ENCODE peak calls at places on chromosomes 7 and 10, in four cellular contexts. C, Q, D and Z are unnamed samples.

GRCh38 chr7:1622441-1622840 is 47.6 kb upstream of the ELFN1 start:
- DNase-seq in Q (no peak), D (no peak), C (no peak), Z (no peak)

GRCh38 chr10:29649561-29650551 is 15.1 kb upstream of the SVIL start:
- DNase-seq in C (no peak), Q (no peak), D (no peak), Z (no peak)

GRCh38 chr7:107318523-107319160 is 149.8 kb downstream of the HBP1 start:
- DNase-seq in D (no peak), C (peak), Q (no peak), Z (no peak)

GRCh38 chr10:24842856-24843255 is 109.5 kb downstream of the PRTFDC1 start:
- DNase-seq in D (no peak), Q (no peak), C (no peak), Z (no peak)

GRCh38 chr10:120963587-120964220 is 112.5 kb downstream of the WDR11 start:
- DNase-seq in C (no peak), Q (no peak), D (no peak), Z (no peak)

GRCh38 chr7:151754142-151754590 is 122.7 kb downstream of the PRKAG2 start:
- DNase-seq in D (peak), Q (no peak), C (peak), Z (peak)

GRCh38 chr7:8250547-8250946 is 11.4 kb downstream of the ICA1 start:
- DNase-seq in D (no peak), Q (no peak), C (no peak), Z (no peak)

GRCh38 chr7:102286237-102287081 is at the start of gene SH2B2:
- DNase-seq in D (no peak), Q (no peak), C (peak), Z (peak)

GRCh38 chr10:128173383-128173782 is 47.2 kb upstream of the MKI67 start:
- DNase-seq in C (no peak), D (no peak), Q (no peak), Z (no peak)

GRCh38 chr7:151459726-151460473 is 20.0 kb upstream of the CRYGN start:
- DNase-seq in C (peak), D (no peak), Q (no peak), Z (no peak)

GRCh38 chr10:68171539-68172080 is 60.3 kb downstream of the ATOH7 start:
- DNase-seq in D (no peak), Q (no peak), C (no peak), Z (no peak)

GRCh38 chr7:32062150-32062549 is 8.1 kb downstream of the PDE1C start:
- DNase-seq in Q (no peak), D (no peak), C (peak), Z (peak)

GRCh38 chr7:93006480-93007095 is 111.2 kb downstream of the SAMD9 start:
- DNase-seq in C (peak), D (no peak), Q (no peak), Z (no peak)

GRCh38 chr7:29642494-29643155 is 79.0 kb downstream of the PRR15 start:
- DNase-seq in D (no peak), C (no peak), Q (no peak), Z (no peak)

GRCh38 chr7:1696671-1697498 is 26.8 kb downstream of the ELFN1 start:
- DNase-seq in D (no peak), C (peak), Q (no peak), Z (peak)

GRCh38 chr10:84783909-84784308 is 455.5 kb downstream of the CCSER2 start:
- DNase-seq in C (no peak), D (no peak), Q (no peak), Z (no peak)

GRCh38 chr10:95430231-95430951 is 130.8 kb downstream of the SORBS1 start:
- DNase-seq in Q (peak), C (peak), D (peak), Z (peak)

GRCh38 chr7:43735802-43736603 is 6.7 kb upstream of the COA1 start:
- DNase-seq in D (no peak), Q (peak), C (no peak), Z (no peak)

GRCh38 chr10:29276251-29276850 is 12.5 kb upstream of the LYZL1 start:
- DNase-seq in Q (no peak), C (no peak), D (no peak), Z (no peak)

GRCh38 chr7:84913731-84914130 is 273.1 kb downstream of the SEMA3D start:
- DNase-seq in C (no peak), Q (no peak), D (no peak), Z (no peak)

GRCh38 chr10:89252225-89252585 is 630 bp upstream of the LIPA start:
- DNase-seq in D (no peak), C (no peak), Q (no peak), Z (no peak)

GRCh38 chr10:89256338-89256737 is 4.8 kb upstream of the LIPA start:
- DNase-seq in D (no peak), Q (no peak), C (no peak), Z (no peak)

GRCh38 chr10:89250814-89251416 is 660 bp downstream of the LIPA start:
- DNase-seq in Q (no peak), C (no peak), D (no peak), Z (no peak)

GRCh38 chr10:89249066-89249465 is 2.5 kb downstream of the LIPA start:
- DNase-seq in Q (no peak), D (no peak), C (no peak), Z (no peak)

DNA sequence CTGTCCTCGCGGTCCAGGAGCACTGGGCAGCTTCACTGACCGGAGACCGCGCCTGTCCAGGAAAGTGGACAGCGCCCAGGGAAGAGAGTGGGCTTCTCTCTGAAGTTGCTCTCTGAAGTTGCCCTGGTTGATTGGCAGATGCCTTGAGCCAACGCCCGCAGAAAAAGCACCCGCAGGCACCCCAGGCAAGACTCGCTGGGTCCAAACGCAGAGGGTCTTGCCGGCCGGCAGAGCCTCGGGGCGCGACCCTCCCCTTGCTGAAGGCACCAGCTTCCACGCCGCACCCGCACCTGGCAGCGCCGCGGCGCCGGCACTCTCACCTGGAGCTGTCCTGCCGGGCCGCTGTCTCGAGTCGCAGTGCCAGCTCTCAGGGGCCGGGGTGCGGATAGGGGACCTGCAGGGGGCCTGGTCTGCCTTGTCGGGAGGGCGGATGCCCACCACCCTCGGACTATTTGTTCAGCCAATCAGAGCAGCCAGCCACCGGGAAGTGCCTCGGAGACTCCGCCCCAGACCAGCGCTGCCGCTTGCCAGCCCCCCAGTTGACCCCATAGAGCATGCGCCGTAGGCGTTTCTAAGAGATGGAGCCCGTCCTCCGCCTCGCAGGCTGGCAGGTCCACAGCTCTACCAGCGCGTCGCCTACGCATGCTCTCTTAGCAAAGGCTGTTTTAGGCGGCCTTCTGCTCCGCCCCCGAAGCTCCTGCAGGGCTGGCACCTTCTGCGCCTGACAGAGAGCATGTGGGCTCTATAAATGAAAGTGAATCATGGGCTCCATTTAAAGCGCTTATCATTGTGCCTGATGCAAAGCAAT is at the start of gene LIPA:
- DNase-seq in Q (peak), D (peak), C (no peak), Z (peak)
- TF ChIP-seq POLR2A in Q (peak), D (peak), C (no peak), Z (no peak)

DNA sequence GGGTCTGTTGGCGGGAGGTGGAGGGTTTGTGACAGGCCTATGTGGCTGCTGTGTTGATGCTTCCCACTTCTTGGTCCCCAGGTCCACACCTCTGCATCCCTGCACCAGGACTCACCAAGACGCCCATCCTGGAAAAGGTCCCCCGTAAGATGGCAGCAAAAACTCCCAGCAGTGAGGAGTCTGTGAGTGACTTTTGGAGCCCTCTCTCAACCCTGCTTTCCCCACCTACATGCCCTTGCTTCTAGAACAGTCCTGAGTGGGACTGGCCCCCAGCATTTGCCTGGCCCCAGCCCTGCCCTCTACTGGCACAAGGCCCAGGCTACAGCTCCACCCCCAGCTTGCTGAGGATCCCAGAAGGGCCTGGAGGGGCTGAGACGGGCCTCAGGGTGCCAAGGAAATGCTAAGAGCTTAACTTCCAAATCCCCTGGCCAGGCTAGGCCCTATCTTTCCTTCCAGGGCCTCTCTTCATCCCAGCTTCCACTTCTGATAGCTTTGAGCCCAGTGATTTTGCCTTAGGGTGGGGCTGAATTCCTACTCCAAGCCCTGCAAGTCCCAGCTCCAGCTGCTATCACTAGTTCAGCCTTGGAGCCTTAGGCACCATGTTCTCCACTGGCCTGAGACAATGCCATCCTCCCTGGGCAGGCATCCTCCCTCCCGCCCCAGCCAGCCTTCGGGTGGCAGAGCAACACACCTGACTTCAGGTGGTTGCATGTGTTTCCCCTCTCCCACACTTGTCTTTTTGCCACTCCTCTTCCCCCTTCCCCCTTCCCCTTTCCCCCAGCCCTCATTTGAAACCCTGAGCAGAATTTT is 2.8 kb downstream of the CHAT start:
- DNase-seq in D (no peak), C (peak), Q (no peak), Z (no peak)
- TF ChIP-seq TAF1 in D (no peak), C (no peak), Q (no peak), Z (no peak)

DNA sequence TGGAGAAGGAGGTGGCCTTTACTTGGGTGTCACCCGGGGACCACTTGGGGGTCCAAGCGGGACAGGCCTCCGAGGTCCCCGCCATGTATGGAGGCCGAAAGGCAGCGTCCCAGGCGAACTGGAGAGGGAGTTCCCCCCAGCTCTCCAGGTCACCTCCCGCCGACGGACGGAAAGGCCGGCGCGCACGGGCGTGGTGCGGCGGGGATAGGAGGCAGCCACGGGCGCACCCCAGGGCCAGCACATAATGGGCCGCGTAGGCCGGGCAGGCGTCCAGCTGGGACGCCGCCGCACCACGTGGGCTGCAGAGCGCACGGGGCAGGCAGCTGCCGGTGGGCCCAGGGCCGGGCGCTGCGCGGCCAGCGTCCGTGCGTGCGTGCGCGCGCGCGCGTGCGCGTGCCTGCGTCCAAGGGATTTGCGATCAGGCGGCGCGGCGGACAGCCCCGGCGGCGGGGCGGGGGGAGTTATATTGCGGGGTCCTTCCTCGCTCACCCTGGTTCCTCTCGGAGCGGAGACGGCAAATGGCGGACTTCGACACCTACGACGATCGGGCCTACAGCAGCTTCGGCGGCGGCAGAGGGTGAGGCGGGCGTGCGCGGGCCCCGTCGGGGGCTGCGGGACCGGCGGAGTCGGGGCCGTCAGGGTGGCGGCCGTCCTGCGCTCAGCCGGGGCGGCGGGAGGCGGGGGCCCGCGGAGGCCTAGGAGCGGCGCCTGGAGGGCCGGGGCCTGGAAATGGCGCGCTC is at the start of gene EIF4H:
- DNase-seq in C (peak), Q (peak), D (peak), Z (peak)
- TF ChIP-seq POLR2A in C (peak), Q (peak), D (peak), Z (peak)

GRCh38 chr10:106765355-106765754 is 399.2 kb downstream of the SORCS1 start:
- DNase-seq in D (no peak), Q (no peak), C (no peak), Z (no peak)
- TF ChIP-seq TAF1 in D (no peak), Q (no peak), C (no peak), Z (no peak)

GRCh38 chr10:43362191-43362839 is 9.1 kb upstream of the FXYD4 start:
- DNase-seq in Q (peak), C (no peak), D (peak), Z (peak)
- TF ChIP-seq POLR2A in Q (peak), C (no peak), D (no peak), Z (peak)

GRCh38 chr10:31032515-31033132 is 959 bp upstream of the ZNF438 start:
- DNase-seq in D (no peak), Q (no peak), C (no peak), Z (no peak)

GRCh38 chr10:31030216-31030615 is 1.4 kb downstream of the ZNF438 start:
- DNase-seq in D (no peak), C (no peak), Q (no peak), Z (no peak)

GRCh38 chr10:31030800-31031199 is 865 bp downstream of the ZNF438 start:
- DNase-seq in D (no peak), C (no peak), Q (no peak), Z (no peak)

GRCh38 chr10:31031666-31032514 is at the start of gene ZNF438:
- DNase-seq in C (peak), D (peak), Q (peak), Z (peak)

DNA sequence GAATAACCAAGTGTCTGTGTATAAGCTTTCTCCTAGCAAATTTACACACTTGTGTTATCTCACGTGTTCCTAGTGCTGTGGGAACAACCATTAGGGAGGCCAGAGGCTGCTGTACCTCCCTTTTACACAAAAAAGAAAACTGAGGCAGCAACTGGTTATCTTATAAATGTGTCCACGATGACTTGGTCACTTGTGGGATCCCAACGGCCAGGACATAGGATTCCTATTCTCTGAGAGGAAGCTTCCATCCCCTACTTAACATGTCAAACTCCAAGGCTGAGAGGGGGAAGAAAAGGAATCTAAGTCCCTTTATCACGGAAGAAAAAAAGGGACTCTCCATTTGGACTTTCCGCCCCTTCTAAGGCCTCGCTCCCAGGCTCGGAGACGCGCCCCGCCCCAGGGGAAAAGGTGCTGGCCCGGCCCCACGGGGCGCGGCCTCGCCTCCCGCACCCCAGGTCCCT is 430 bp downstream of the ZNF438 start:
- DNase-seq in D (peak), C (peak), Q (peak), Z (no peak)
- TF ChIP-seq TAF1 in D (peak), C (no peak), Q (no peak), Z (no peak)

GRCh38 chr7:73766556-73767229 is 3.4 kb downstream of the CLDN3 start:
- DNase-seq in C (no peak), D (no peak), Q (no peak), Z (no peak)

GRCh38 chr7:73769481-73770001 is 529 bp downstream of the CLDN3 start:
- DNase-seq in D (no peak), C (no peak), Q (no peak), Z (no peak)

GRCh38 chr7:73770860-73771665 is 993 bp upstream of the CLDN3 start:
- DNase-seq in Q (no peak), C (peak), D (no peak), Z (no peak)

GRCh38 chr7:73768661-73769480 is 1.2 kb downstream of the CLDN3 start:
- DNase-seq in Q (no peak), C (no peak), D (no peak), Z (no peak)

DNA sequence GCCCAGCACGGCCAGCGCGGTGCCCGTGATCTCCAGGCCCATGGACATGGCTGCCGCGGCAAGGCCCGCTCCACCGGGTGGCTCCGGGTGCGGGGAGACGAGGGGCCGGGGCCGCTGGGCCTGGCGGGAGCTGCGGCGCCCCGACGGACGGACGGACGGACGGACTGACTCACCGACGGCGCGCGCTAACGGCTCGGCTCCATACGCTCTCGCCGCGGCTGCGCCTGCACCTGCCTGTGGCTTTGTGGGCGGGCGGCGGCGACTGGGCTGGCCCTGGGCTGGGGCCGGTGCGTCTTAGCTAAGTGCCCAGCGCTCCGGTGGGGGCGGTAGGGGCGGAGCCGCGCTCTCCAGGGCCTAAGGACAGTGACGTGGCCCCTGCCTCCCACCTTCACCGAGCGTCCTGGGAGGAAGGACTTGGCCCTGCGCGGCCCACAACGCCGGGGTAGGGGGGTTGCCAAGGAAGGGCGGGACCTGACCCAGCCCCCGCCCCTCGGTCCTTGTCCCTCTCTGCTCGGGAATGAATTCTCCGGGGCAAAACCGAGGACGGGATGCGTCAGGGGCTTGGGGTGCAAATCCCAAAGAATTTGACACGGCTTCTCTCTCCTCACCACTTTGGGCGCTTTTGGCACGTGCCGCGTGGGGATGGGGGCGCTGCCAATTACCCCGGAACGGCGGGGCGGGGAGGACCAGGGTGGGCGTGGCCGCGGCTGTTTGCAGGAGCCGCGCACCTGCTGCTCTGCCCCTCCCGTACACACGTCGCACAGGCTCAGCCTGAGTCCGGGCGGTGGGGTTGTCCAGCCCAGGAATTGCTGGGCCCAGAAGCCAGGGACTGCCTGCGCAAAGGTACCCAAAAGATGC is at the start of gene CLDN3:
- DNase-seq in Q (no peak), D (no peak), C (peak), Z (no peak)
- TF ChIP-seq POLR2A in Q (no peak), D (no peak), C (no peak), Z (no peak)

GRCh38 chr10:132469197-132469942 is 68.2 kb upstream of the INPP5A start:
- DNase-seq in Q (no peak), D (no peak), C (no peak), Z (no peak)
- TF ChIP-seq TAF1 in Q (no peak), D (no peak), C (no peak), Z (no peak)

DNA sequence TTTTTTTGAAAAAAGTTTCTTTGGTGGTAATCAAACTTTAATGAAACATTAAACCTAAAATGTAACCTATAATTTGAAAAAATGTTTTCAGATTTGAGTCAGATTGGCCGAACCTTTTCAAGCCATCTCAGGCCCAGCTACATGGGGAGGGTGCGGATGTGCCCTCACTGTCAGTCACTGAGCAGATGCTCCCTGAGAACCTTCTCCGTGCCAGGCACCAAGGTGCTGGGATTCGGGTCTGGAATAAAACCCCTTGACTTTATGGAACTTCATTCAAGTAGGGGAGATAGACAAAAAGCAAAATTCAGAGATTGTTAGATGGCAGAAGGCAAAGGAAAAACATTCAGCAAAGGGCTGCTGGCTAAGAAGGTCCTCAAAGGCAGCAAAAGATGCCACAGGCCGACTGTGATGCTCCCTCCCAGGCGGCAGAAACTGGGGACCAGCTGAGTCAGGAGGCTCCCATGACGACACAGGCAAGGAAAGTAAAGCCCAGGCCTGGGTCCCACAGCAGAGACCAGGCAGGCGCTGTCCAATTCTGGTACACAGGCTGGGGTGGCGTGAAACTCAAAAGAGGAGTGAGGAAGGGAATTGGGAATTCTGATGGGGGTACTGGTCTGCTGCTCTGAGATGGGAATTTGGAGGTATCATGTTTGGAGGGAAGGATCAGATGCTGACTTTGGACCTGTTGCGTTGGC is 82.2 kb upstream of the DDC start:
- DNase-seq in D (no peak), C (no peak), Q (no peak), Z (no peak)
- TF ChIP-seq POLR2A in D (no peak), C (no peak), Q (no peak), Z (no peak)